ENCODE peak calls at places on chromosomes 16 and 17, in eight cellular contexts. T is endothelial cell of umbilical vein, L is cardiac fibroblast, M is AG04450, X is pancreas, U is fibroblast of villous mesenchyme, N is endodermal cell, K is fibroblast of the aortic adventitia. O is an unnamed sample.

GRCh38 chr17:27343972-27344607 is 50.2 kb downstream of the WSB1 start:
- DNase-seq in T (peak), L (peak), M (no peak), X (no peak), U (no peak), N (peak), K (peak), O (no peak)

GRCh38 chr17:43319293-43320124 is 79.3 kb upstream of the ARL4D start:
- DNase-seq in T (no peak), L (no peak), M (no peak), X (no peak), U (no peak), N (no peak), K (no peak), O (peak)

GRCh38 chr17:76934561-76935320 is 66.5 kb downstream of the MGAT5B start:
- DNase-seq in T (no peak), L (no peak), M (no peak), X (no peak), U (no peak), N (no peak), K (no peak), O (no peak)

GRCh38 chr17:83135692-83136091 is 56.3 kb downstream of the METRNL start:
- DNase-seq in T (no peak), L (no peak), M (no peak), X (no peak), U (no peak), N (no peak), K (no peak), O (no peak)

GRCh38 chr17:81063488-81064093 is 28.6 kb downstream of the BAIAP2 start:
- DNase-seq in T (no peak), L (no peak), M (no peak), X (no peak), U (no peak), N (no peak), K (no peak), O (no peak)

GRCh38 chr17:8075081-8075480 is 12.4 kb downstream of the ALOX12B start:
- DNase-seq in T (no peak), L (no peak), M (no peak), X (no peak), U (no peak), N (no peak), K (no peak), O (no peak)

GRCh38 chr17:7851438-7852261 is 3.2 kb upstream of the TMEM88 start:
- DNase-seq in T (peak), L (peak), M (no peak), X (peak), U (peak), N (peak), K (peak), O (peak)

GRCh38 chr17:47813077-47813476 is 8.5 kb downstream of the OSBPL7 start:
- DNase-seq in T (no peak), L (no peak), M (no peak), X (peak), U (no peak), N (peak), K (no peak), O (no peak)

GRCh38 chr17:20825539-20825938 is 217.3 kb downstream of the USP22 start:
- DNase-seq in T (no peak), L (no peak), M (no peak), X (no peak), U (peak), N (no peak), K (no peak), O (no peak)

GRCh38 chr17:35795007-35795870 is at the start of gene MMP28:
- DNase-seq in T (peak), L (no peak), M (no peak), X (peak), U (peak), N (peak), K (no peak), O (peak)

GRCh38 chr17:66469890-66470289 is 167.5 kb downstream of the PRKCA start:
- DNase-seq in T (no peak), L (no peak), M (no peak), X (no peak), U (peak), N (no peak), K (no peak), O (peak)

GRCh38 chr17:52147431-52147830 is 11.1 kb downstream of the CA10 start:
- DNase-seq in T (no peak), L (no peak), M (no peak), X (no peak), U (no peak), N (no peak), K (no peak), O (peak)

GRCh38 chr17:57021226-57021940 is 43.5 kb downstream of the SCPEP1 start:
- DNase-seq in T (no peak), L (no peak), M (no peak), X (no peak), U (no peak), N (no peak), K (no peak), O (no peak)

GRCh38 chr17:78301821-78302213 is 58.1 kb downstream of the SOCS3 start:
- DNase-seq in T (no peak), L (no peak), M (no peak), X (no peak), U (no peak), N (no peak), K (no peak), O (no peak)

GRCh38 chr17:13346996-13347762 is 254.6 kb downstream of the HS3ST3A1 start:
- DNase-seq in T (no peak), L (peak), M (peak), X (no peak), U (peak), N (no peak), K (peak), O (no peak)

GRCh38 chr16:21235199-21235585 is 1.7 kb downstream of the ANKS4B start:
- DNase-seq in T (no peak), L (no peak), M (no peak), X (no peak), U (no peak), N (no peak), K (no peak), O (no peak)

GRCh38 chr17:74858672-74859438 is 830 bp downstream of the GRIN2C start:
- DNase-seq in T (no peak), L (no peak), M (no peak), X (no peak), U (no peak), N (no peak), K (no peak), O (no peak)

GRCh38 chr17:58402679-58403078 is 14.7 kb downstream of the RNF43 start:
- DNase-seq in T (no peak), L (peak), M (no peak), X (no peak), U (no peak), N (peak), K (peak), O (no peak)

GRCh38 chr17:29131814-29132682 is 48.1 kb downstream of the MYO18A start:
- DNase-seq in T (no peak), L (peak), M (peak), X (no peak), U (peak), N (no peak), K (peak), O (no peak)

GRCh38 chr17:68511671-68512246 is 471 bp upstream of the PRKAR1A start:
- DNase-seq in T (peak), L (peak), M (peak), X (peak), U (peak), N (peak), K (peak), O (peak)

GRCh38 chr17:82668631-82669099 is 20.4 kb upstream of the WDR45B start:
- DNase-seq in T (no peak), L (peak), M (peak), X (peak), U (peak), N (peak), K (peak), O (peak)

GRCh38 chr17:42979511-42980273 is at the start of gene PTGES3L:
- DNase-seq in T (no peak), L (peak), M (no peak), X (no peak), U (peak), N (peak), K (peak), O (peak)

DNA sequence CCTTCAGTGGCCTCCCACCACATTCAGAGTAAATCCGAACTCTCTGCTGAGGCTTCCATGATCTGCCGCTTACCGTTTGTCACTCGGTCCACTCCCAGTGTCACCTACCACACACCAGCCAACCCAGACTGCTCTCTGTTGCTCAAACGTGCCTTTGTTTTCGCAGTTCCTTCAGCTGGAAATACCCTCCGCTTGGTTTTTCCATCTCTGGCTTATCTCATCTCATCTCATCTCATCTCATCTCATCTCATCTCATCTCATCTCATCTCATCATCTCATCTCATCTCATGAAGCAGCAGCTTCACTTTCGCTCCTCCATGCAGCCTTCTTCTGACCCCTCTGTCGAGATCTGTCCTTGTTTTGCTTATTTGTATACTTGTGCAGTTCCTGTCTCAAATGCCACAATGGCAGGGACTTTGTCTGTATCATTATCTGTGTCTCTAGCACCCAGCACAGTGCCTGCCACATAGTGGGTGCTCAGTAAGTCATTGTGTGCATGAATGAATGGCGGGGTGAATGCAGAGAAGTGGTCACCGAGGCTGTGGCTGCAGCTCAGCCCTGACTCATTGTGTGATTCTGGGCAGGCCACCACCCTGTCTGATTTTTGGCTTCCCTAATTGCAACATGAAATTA is 3.8 kb upstream of the SNX20 start:
- DNase-seq in T (no peak), L (no peak), M (no peak), X (peak), U (no peak), N (no peak), K (no peak), O (peak)
- H3K4me3 ChIP-seq in T (no peak), L (no peak), M (no peak), X (no peak), U (no peak), N (no peak), K (no peak), O (no peak)

DNA sequence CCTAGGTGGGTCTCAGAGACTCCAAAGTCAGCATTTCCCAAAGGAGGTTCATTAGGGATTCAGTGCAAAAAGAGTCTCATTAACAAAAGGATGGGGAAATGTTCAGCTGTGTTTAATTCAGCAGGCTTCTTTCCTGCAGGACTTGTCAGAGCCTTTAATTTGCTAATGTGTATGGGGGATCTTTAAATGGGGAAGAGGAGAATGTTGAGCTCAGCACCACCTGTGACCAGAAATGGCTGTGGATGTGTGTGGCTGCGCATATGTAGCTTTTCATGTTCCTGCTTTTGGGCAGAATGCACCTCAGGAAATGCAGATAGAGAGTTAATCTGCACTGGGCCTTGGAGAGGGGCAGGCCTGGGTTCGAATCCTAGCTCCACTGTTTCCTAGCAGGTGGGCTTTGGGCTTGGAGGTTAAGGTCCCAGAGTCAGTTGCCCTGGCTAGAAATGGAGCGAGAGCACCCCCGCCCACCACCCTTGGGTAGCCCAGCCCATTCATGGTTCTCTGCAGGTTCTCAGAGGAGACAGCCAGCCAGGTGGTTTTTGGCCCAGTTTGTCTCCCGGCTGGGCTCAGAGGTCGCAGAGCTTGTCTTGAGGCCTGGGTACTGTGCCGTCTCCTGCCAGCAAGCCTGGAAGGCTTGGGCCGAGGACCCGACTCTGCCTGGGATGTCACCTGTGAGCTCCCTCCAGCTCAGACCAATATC is 9.2 kb downstream of the ADCY7 start:
- DNase-seq in T (no peak), L (no peak), M (no peak), X (no peak), U (no peak), N (no peak), K (no peak), O (no peak)
- TF ChIP-seq CTCF in T (no peak), L (no peak), M (no peak), X (no peak), U (no peak), N (no peak), K (no peak), O (no peak)

GRCh38 chr16:2197765-2198164 is 1.4 kb upstream of the CASKIN1 start:
- DNase-seq in T (no peak), L (no peak), M (no peak), X (no peak), U (no peak), N (no peak), K (no peak), O (no peak)

GRCh38 chr16:2194852-2195315 is 1.5 kb downstream of the CASKIN1 start:
- DNase-seq in T (peak), L (peak), M (no peak), X (no peak), U (peak), N (peak), K (peak), O (peak)

GRCh38 chr16:2196981-2197511 is 641 bp upstream of the CASKIN1 start:
- DNase-seq in T (no peak), L (no peak), M (no peak), X (no peak), U (no peak), N (no peak), K (no peak), O (no peak)

GRCh38 chr16:2195316-2196161 is 866 bp downstream of the CASKIN1 start:
- DNase-seq in T (no peak), L (no peak), M (no peak), X (no peak), U (no peak), N (no peak), K (no peak), O (no peak)

DNA sequence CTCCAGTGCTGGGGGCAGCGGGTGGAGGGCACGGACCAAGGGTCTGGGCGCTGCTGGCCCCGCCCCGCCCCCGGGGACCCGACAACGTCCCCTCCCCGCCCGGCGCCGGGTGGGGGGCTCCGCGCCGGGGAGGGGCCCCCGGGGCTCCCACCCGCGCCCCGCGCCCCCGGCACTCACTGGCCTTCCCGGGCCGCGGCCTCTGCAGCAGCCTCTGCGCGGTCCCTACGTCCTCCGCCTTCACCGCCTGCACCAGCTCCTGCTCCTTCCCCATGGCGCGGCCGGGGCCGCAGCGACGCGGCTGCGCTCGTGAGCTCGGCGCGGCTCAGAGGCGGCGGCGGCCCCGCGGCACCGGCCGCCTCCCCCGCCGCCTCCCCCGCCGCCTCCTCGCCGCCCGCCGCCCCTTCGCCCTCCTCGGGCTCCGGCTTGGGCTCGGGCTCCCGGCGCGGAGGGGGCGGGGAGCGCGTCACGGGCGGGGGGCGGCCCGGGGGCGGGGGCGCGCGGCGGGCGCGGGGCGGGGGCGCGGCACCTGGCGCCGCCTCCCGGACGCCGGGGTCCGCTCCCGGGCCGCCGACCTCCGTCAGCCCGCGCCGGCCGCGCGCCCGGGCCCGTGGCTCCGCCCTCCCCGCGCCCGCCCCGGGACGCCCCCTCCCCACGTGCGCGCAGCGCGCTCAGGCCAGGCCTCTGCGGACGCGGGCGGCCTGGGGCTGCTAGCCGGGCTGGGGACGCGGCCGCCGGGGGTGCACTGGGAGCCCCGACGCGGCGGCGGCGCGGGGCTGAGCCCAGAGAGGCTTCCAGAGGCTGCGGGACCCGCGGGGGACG is at the start of gene CASKIN1:
- DNase-seq in T (no peak), L (no peak), M (no peak), X (no peak), U (peak), N (peak), K (no peak), O (no peak)
- H3K4me3 ChIP-seq in T (peak), L (peak), M (peak), X (peak), U (peak), N (peak), K (peak), O (no peak)

DNA sequence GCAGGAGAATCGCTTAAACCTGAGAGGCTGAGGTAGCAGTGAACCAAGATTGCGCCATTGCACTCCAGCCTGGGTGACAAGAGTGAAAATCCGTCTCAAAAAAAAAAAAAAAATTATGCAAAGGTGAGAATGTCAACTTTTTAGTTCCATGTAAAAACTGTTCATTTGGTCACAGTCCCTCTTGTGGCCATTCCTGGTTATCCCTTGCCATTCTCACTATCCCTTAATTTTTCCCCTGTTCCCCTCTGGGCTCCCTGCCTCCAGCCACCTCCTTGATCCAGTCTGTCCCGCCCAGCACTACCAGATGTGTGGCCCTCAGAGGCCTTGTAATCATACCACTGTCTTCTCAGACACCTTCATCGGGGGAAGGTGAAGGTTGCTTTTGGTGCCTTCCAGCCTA is 23.4 kb downstream of the DCAF7 start:
- DNase-seq in T (no peak), L (peak), M (no peak), X (no peak), U (no peak), N (peak), K (peak), O (no peak)
- TF ChIP-seq CTCF in T (peak), L (peak), M (peak), X (no peak), U (peak), N (peak), K (peak), O (no peak)

GRCh38 chr16:52547001-52547833 is at the start of gene TOX3:
- DNase-seq in T (no peak), L (no peak), M (no peak), X (peak), U (no peak), N (peak), K (no peak), O (no peak)
- H3K4me3 ChIP-seq in T (no peak), L (no peak), M (no peak), X (peak), U (no peak), N (peak), K (no peak), O (no peak)

O was measured in GM12865.